ENCODE peak calls at places on chromosomes 3 and 15, in nine cellular contexts. Z is T-helper 2 cell; O is stimulated activated CD8-positive, alpha-beta memory T cell treated with anti-CD3 and anti-CD28 coated beads, Interleukin-15, amount 100 ng/mL, for 24 hours; B is suprapubic skin; Q is colonic mucosa; I is RPMI7951; U is retina; E is COR-L47; S is nephron progenitor cell. Y is an unnamed sample.

GRCh38 chr3:10248984-10249748 is 907 bp downstream of the TATDN2 start:
- DNase-seq in B (no peak), O (peak; percentile 26), S (peak; percentile 28), U (peak; percentile 81), I (peak; percentile 52), Z (peak; percentile 58), Q (peak; percentile 59), E (no peak), Y (peak; percentile 37)

GRCh38 chr3:112357888-112358287 is 24.9 kb downstream of the CD200 start:
- DNase-seq in I (no peak), E (no peak), S (no peak), B (no peak), Z (peak; percentile 53), O (no peak), U (no peak), Q (no peak), Y (no peak)

GRCh38 chr3:23985752-23986544 is 40.9 kb downstream of the NR1D2 start:
- DNase-seq in Z (no peak), U (no peak), E (no peak), Q (no peak), O (no peak), I (no peak), B (no peak), S (no peak), Y (no peak)

GRCh38 chr3:155983834-155984474 is 113.5 kb downstream of the GMPS start:
- DNase-seq in I (no peak), Z (no peak), S (no peak), Q (no peak), U (no peak), O (no peak), B (no peak), E (no peak), Y (no peak)

GRCh38 chr15:64692166-64692565 is 83.2 kb downstream of the RBPMS2 start:
- DNase-seq in U (no peak), B (no peak), Z (no peak), Q (no peak), S (no peak), O (no peak), I (no peak), E (no peak), Y (no peak)

GRCh38 chr3:59023612-59024011 is 26.2 kb downstream of the CFAP20DC start:
- DNase-seq in I (no peak), Z (no peak), O (no peak), U (no peak), B (no peak), S (no peak), E (no peak), Q (no peak), Y (no peak)

GRCh38 chr3:115040673-115041286 is 106.3 kb downstream of the ZBTB20 start:
- DNase-seq in Q (peak; percentile 27), U (no peak), Z (peak; percentile 31), O (no peak), S (peak; percentile 28), E (peak; percentile 5), B (no peak), I (peak; percentile 57), Y (no peak)

GRCh38 chr15:80926126-80926525 is 63.5 kb downstream of the MESD start:
- DNase-seq in Z (no peak), B (no peak), E (no peak), I (no peak), Q (no peak), U (no peak), S (no peak), O (no peak), Y (no peak)

GRCh38 chr3:57165637-57166036 is 484 bp upstream of the IL17RD start:
- DNase-seq in S (no peak), Z (no peak), O (no peak), U (no peak), E (no peak), Q (no peak), B (no peak), I (no peak), Y (no peak)

GRCh38 chr15:73518876-73519594 is 76.1 kb downstream of the REC114 start:
- DNase-seq in Q (no peak), I (no peak), E (no peak), O (no peak), B (no peak), U (no peak), Z (no peak), S (no peak), Y (no peak)

GRCh38 chr3:57006949-57007419 is 53.5 kb upstream of the SPATA12 start:
- DNase-seq in O (no peak), E (no peak), Q (no peak), B (no peak), U (no peak), S (peak; percentile 36), I (peak; percentile 9), Z (no peak), Y (no peak)

GRCh38 chr15:68618339-68619302 is 39.8 kb downstream of the CORO2B start:
- DNase-seq in S (no peak), E (no peak), U (no peak), Q (no peak), Z (no peak), O (no peak), B (no peak), I (peak; percentile 43), Y (no peak)

GRCh38 chr3:114362815-114363214 is 69.0 kb downstream of the TIGIT start:
- DNase-seq in Q (no peak), S (no peak), I (peak; percentile 46), O (no peak), E (peak; percentile 52), B (no peak), Z (peak; percentile 45), U (no peak), Y (no peak)

GRCh38 chr3:23806322-23807160 is 786 bp downstream of the UBE2E1 start:
- DNase-seq in I (peak; percentile 33), Z (no peak), E (no peak), O (peak; percentile 11), Q (peak; percentile 37), S (peak; percentile 60), B (no peak), U (no peak), Y (peak; percentile 6)

GRCh38 chr3:8660271-8660731 is 15.7 kb upstream of the SSUH2 start:
- DNase-seq in Z (no peak), Q (no peak), B (no peak), I (peak; percentile 19), E (no peak), U (no peak), O (no peak), S (no peak), Y (no peak)

GRCh38 chr15:90219421-90220141 is 14.2 kb downstream of the CIB1 start:
- DNase-seq in Z (peak; percentile 44), Q (no peak), U (peak; percentile 69), E (peak; percentile 12), S (peak; percentile 70), I (no peak), O (peak; percentile 41), B (no peak), Y (peak; percentile 51)

GRCh38 chr3:100954990-100955389 is 38.2 kb downstream of the ABI3BP start:
- DNase-seq in Q (peak; percentile 20), S (no peak), E (no peak), I (peak; percentile 66), U (peak; percentile 1), Z (no peak), O (no peak), B (no peak), Y (no peak)

GRCh38 chr3:114411811-114412803 is 118.3 kb downstream of the TIGIT start:
- DNase-seq in S (no peak), Z (peak; percentile 19), U (no peak), Q (no peak), O (no peak), B (no peak), I (peak; percentile 79), E (no peak), Y (no peak)

Y was measured in effector CD8-positive, alpha-beta T cell.